ENCODE peak calls at places on chromosome 2, in seven cellular contexts. Y is D341Med; D is activated CD4-positive, alpha-beta T cell treated with anti-CD3 and anti-CD28 coated beads for 24 hours; A is ACHN; Z is mesothelial cell of epicardium; M is endothelial cell of umbilical vein; U is aorta. G is an unnamed sample.

GRCh38 chr2:184372484-184372883 is 225.8 kb upstream of the ZNF804A start:
- DNase-seq in U (no peak), M (no peak), D (no peak), Z (no peak), Y (no peak), A (no peak), G (no peak)

GRCh38 chr2:36382472-36382871 is 26.9 kb downstream of the CRIM1 start:
- DNase-seq in A (no peak), M (no peak), U (no peak), Z (no peak), Y (no peak), D (no peak), G (no peak)

GRCh38 chr2:197813093-197813787 is 8.8 kb downstream of the PLCL1 start:
- DNase-seq in Y (peak), A (peak), D (no peak), U (no peak), M (peak), Z (no peak), G (peak)

GRCh38 chr2:226515344-226516055 is 284.1 kb downstream of the IRS1 start:
- DNase-seq in M (no peak), A (no peak), Y (no peak), Z (no peak), D (no peak), U (no peak), G (peak)

GRCh38 chr2:71995067-71995665 is 152.5 kb downstream of the CYP26B1 start:
- DNase-seq in D (no peak), M (no peak), Z (no peak), A (peak), Y (no peak), U (no peak), G (no peak)

GRCh38 chr2:175036582-175037018 is 31.4 kb upstream of the CHN1 start:
- DNase-seq in A (peak), M (peak), Y (no peak), D (no peak), U (no peak), Z (no peak), G (peak)

GRCh38 chr2:151918308-151918707 is 90.1 kb upstream of the ARL5A start:
- DNase-seq in M (no peak), A (no peak), Y (no peak), D (no peak), Z (no peak), U (no peak), G (no peak)

GRCh38 chr2:64837925-64838641 is 151.1 kb upstream of the SLC1A4 start:
- DNase-seq in U (peak), D (no peak), A (peak), M (no peak), Z (no peak), Y (no peak), G (no peak)

GRCh38 chr2:70939001-70939846 is 3.5 kb downstream of the ATP6V1B1 start:
- DNase-seq in M (no peak), A (no peak), U (no peak), D (no peak), Z (no peak), Y (no peak), G (no peak)